ENCODE peak calls at places on chromosomes 16 and 17, in eight cellular contexts. D is AG09309, T is left ventricle myocardium inferior, N is HL-60, A is fibroblast of pulmonary artery, Q is heart right ventricle, G is transverse colon, B is Calu3. I is an unnamed sample.

GRCh38 chr17:67246648-67247415 is 1.8 kb upstream of the HELZ start:
- DNase-seq in D (no peak), T (no peak), N (no peak), A (peak; percentile 42), Q (no peak), G (peak; percentile 76), B (peak; percentile 83), I (no peak)

GRCh38 chr16:48003226-48003907 is 152.4 kb downstream of the ABCC12 start:
- DNase-seq in D (no peak), T (no peak), N (no peak), A (no peak), Q (no peak), G (no peak), B (no peak), I (no peak)

GRCh38 chr16:24988593-24989338 is 26.4 kb downstream of the ARHGAP17 start:
- DNase-seq in D (no peak), T (no peak), N (no peak), A (peak; percentile 75), Q (no peak), G (peak; percentile 81), B (peak; percentile 75), I (no peak)

GRCh38 chr16:48041861-48042435 is 113.8 kb downstream of the ABCC12 start:
- DNase-seq in D (no peak), T (no peak), N (no peak), A (no peak), Q (no peak), G (no peak), B (peak; percentile 27), I (no peak)

GRCh38 chr16:26809461-26809860 is 257.3 kb upstream of the C16orf82 start:
- DNase-seq in D (no peak), T (no peak), N (no peak), A (no peak), Q (no peak), G (no peak), B (no peak), I (no peak)

GRCh38 chr16:89791278-89791995 is 25.0 kb downstream of the FANCA start:
- DNase-seq in D (no peak), T (no peak), N (no peak), A (no peak), Q (peak; percentile 26), G (no peak), B (no peak), I (no peak)

GRCh38 chr16:80667258-80667560 is 126.4 kb downstream of the DYNLRB2 start:
- DNase-seq in D (no peak), T (no peak), N (no peak), A (no peak), Q (no peak), G (no peak), B (no peak), I (no peak)

GRCh38 chr16:11675561-11676511 is 7.6 kb downstream of the SNN start:
- DNase-seq in D (no peak), T (peak; percentile 44), N (no peak), A (no peak), Q (peak; percentile 31), G (peak; percentile 69), B (peak; percentile 85), I (no peak)

GRCh38 chr17:17849863-17850373 is 13.1 kb upstream of the SREBF1 start:
- DNase-seq in D (no peak), T (peak; percentile 42), N (peak; percentile 62), A (peak; percentile 51), Q (no peak), G (peak; percentile 55), B (no peak), I (no peak)
- TF ChIP-seq CTCF in D (peak; percentile 25), T (peak; percentile 53), N (no peak), A (peak; percentile 38), Q (peak; percentile 47), G (no peak), B (no peak), I (no peak)

GRCh38 chr17:72387487-72387886 is 266.7 kb downstream of the SOX9 start:
- DNase-seq in D (peak; percentile 83), T (no peak), N (no peak), A (peak; percentile 81), Q (no peak), G (no peak), B (no peak), I (no peak)

GRCh38 chr17:72390675-72391501 is 270.1 kb downstream of the SOX9 start:
- DNase-seq in D (no peak), T (no peak), N (no peak), A (peak; percentile 33), Q (no peak), G (no peak), B (no peak), I (no peak)

GRCh38 chr17:72386619-72387237 is 265.9 kb downstream of the SOX9 start:
- DNase-seq in D (no peak), T (no peak), N (no peak), A (no peak), Q (no peak), G (no peak), B (no peak), I (no peak)

GRCh38 chr17:72387969-72388368 is 267.1 kb downstream of the SOX9 start:
- DNase-seq in D (no peak), T (no peak), N (no peak), A (no peak), Q (no peak), G (no peak), B (no peak), I (no peak)

GRCh38 chr17:72388765-72389473 is 268.1 kb downstream of the SOX9 start:
- DNase-seq in D (no peak), T (no peak), N (no peak), A (no peak), Q (no peak), G (no peak), B (peak; percentile 64), I (no peak)
- TF ChIP-seq CTCF in D (peak; percentile 20), T (no peak), N (no peak), A (no peak), Q (no peak), G (no peak), B (peak; percentile 32), I (no peak)

GRCh38 chr17:76124582-76125390 is 16.3 kb downstream of the FOXJ1 start:
- DNase-seq in D (no peak), T (no peak), N (no peak), A (peak; percentile 21), Q (no peak), G (no peak), B (no peak), I (no peak)
- TF ChIP-seq CTCF in D (peak; percentile 26), T (no peak), N (no peak), A (peak; percentile 33), Q (no peak), G (no peak), B (peak; percentile 20), I (no peak)

DNA sequence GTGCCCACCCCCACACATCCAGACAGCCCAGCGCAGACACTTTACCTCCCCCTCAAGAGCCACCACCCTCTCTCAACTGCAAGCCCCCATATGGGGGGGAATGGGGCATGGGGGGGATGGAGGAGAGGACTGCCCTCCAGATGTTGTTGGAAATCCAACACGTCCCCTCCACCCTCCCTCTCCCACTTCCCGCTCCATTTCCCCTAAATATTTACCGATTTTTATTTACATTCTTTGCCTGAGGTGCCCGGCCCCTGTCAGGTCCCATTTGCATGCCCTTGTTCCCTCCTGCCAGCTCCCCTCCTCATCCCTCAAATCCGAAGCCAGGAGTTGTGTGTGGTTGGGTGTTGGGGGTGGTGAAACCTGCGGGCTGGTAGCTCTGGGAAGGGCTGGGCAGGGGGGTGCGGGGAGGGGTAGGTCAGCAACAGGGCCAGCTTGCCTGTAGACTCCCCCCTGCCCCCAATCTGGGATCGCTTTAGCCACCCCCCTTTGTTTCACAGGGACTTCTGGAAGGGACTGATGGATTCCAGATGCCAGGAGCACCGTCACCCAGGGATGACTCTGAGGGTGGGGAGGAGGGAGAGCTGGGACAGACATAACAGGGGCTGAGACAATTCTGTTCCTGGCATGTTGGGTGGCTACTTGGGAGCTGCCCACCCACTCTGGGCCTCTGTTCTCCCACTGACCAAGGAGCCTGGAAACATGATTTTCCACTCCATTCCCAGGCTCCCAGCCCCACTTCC is 39.7 kb upstream of the NGFR start:
- DNase-seq in D (no peak), T (no peak), N (no peak), A (no peak), Q (no peak), G (no peak), B (no peak), I (no peak)
- TF ChIP-seq CTCF in D (no peak), T (no peak), N (no peak), A (no peak), Q (no peak), G (no peak), B (no peak), I (no peak)

DNA sequence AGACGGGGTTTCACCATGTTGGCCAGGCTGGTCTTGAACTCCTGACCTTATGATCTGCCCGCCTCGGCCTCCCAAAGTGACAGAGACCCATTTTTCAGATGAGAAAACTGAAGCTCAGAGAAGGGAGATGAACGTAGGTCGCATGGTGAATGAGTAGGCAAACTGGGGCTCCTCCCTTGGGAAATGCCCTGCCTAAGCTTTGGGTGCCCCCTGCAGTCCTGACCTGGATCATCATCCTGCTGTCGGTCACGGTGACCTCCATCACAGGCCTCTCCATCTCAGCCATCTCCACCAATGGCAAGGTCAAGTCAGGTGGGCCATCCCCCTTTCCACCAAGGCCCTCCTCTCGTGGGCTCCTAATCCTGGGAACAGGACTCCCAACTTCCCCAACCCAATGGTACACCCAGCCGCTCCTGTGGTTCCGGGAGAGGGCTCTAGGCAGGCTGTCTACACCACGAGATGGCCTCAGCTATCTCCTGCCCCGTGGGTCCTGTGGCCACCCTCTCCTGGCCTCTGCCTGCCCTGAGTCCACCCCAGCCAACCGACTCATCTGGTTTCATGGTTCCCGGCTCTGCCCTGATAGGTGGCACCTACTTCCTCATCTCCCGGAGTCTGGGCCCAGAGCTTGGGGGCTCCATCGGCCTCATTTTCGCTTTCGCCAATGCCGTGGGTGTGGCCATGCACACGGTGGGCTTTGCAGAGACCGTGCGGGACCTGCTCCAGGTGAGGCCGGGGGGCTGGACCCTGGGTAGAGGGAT is 4.7 kb downstream of the SLC12A3 start:
- DNase-seq in D (no peak), T (no peak), N (peak; percentile 48), A (peak; percentile 18), Q (no peak), G (peak; percentile 24), B (peak; percentile 30), I (peak; percentile 41)
- TF ChIP-seq CTCF in D (peak; percentile 21), T (no peak), N (peak; percentile 28), A (peak; percentile 14), Q (no peak), G (no peak), B (no peak), I (no peak)

I was measured in activated B cell treated with CpG ODN at 0.5 μM for 24 hours.